ENCODE peak calls at places on chromosomes 1 and 21, in seven cellular contexts. J is A549, E is tibial artery, W is fibroblast of mammary gland, S is NB4, R is heart right ventricle, T is lower lobe of right lung. G is an unnamed sample.

GRCh38 chr1:220685879-220686278 is 4.3 kb upstream of the C1orf115 start:
- DNase-seq in W (no peak), J (peak), E (no peak), S (no peak), R (no peak), T (no peak), G (no peak)

GRCh38 chr1:160767417-160768294 is 28.3 kb upstream of the LY9 start:
- DNase-seq in R (no peak), E (no peak), T (no peak), S (peak), J (no peak), W (no peak), G (no peak)

GRCh38 chr1:236397173-236397759 is 3.2 kb downstream of the EDARADD start:
- DNase-seq in E (no peak), T (no peak), J (no peak), R (no peak), W (no peak), S (no peak), G (no peak)

GRCh38 chr1:160779662-160780397 is 16.1 kb upstream of the LY9 start:
- DNase-seq in W (no peak), R (no peak), T (no peak), S (peak), E (no peak), J (peak), G (no peak)

GRCh38 chr21:40706161-40706560 is 140.8 kb downstream of the DSCAM start:
- DNase-seq in J (no peak), W (no peak), T (no peak), R (no peak), E (no peak), S (no peak), G (no peak)

GRCh38 chr1:195981448-195982139 is 626.6 kb downstream of the KCNT2 start:
- DNase-seq in T (no peak), J (peak), W (peak), R (no peak), E (no peak), S (no peak), G (no peak)

GRCh38 chr21:20970691-20971090 is 27.5 kb upstream of the NCAM2 start:
- DNase-seq in W (no peak), T (no peak), E (no peak), S (no peak), R (no peak), J (no peak), G (no peak)

GRCh38 chr1:221022331-221022730 is 143.1 kb downstream of the HLX start:
- DNase-seq in S (no peak), W (no peak), J (no peak), T (no peak), R (no peak), E (no peak), G (no peak)

GRCh38 chr1:90936061-90936460 is 85.8 kb downstream of the ZNF644 start:
- DNase-seq in W (no peak), T (no peak), R (no peak), E (no peak), S (no peak), J (no peak), G (no peak)

GRCh38 chr1:213315571-213315970 is 264.5 kb downstream of the RPS6KC1 start:
- DNase-seq in T (no peak), S (no peak), J (no peak), E (no peak), R (no peak), W (no peak), G (no peak)

GRCh38 chr1:77036560-77036959 is 169.3 kb downstream of the ST6GALNAC5 start:
- DNase-seq in E (no peak), S (peak), W (peak), T (no peak), R (no peak), J (peak), G (peak)

GRCh38 chr1:161266096-161266679 is 7.6 kb downstream of the PCP4L1 start:
- DNase-seq in J (no peak), T (no peak), W (no peak), E (no peak), R (no peak), S (no peak), G (no peak)

GRCh38 chr21:45267390-45267760 is 20.3 kb downstream of the POFUT2 start:
- DNase-seq in E (peak), R (no peak), T (no peak), W (no peak), S (no peak), J (no peak), G (no peak)

GRCh38 chr21:36255650-36256047 is 64.3 kb upstream of the MORC3 start:
- DNase-seq in W (no peak), S (no peak), E (no peak), T (no peak), J (no peak), R (no peak), G (no peak)

GRCh38 chr1:114154146-114154962 is 685 bp upstream of the SYT6 start:
- DNase-seq in S (no peak), J (no peak), T (peak), W (peak), E (no peak), R (no peak), G (no peak)

GRCh38 chr1:180211156-180211859 is 18.8 kb upstream of the LHX4 start:
- DNase-seq in E (no peak), R (no peak), J (no peak), S (no peak), W (no peak), T (peak), G (no peak)

GRCh38 chr1:205532996-205533728 is 28.7 kb downstream of the CDK18 start:
- DNase-seq in S (no peak), E (no peak), W (no peak), T (peak), R (no peak), J (no peak), G (no peak)

GRCh38 chr21:25561668-25562641 is 45.3 kb downstream of the MRPL39 start:
- DNase-seq in R (peak), W (peak), T (peak), J (peak), E (peak), S (peak), G (no peak)

DNA sequence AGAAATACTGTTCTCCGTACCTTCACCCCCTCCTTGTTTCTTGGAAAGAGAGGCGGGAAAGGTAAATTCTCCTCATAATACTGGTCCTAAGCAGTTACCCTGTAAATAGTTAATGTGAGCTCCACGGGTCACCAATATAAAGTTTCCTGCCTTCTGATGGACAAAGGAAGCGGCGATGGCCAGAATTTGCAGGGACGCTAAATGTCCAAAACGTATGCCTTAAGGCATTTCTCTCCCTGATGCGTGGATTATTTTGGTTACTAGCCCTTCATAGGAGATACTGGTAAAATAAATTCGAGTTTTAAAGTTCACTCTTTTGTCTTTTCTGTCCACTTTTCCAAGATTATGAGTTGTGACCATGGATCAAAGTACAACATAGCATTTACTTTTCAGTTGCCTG is 913 bp upstream of the PTGS2 start:
- DNase-seq in T (no peak), E (no peak), S (no peak), J (peak), R (no peak), W (peak), G (no peak)
- H3K4me3 ChIP-seq in T (peak), E (peak), S (no peak), J (peak), R (peak), W (peak), G (no peak)

GRCh38 chr1:234725177-234726132 is 115.5 kb upstream of the IRF2BP2 start:
- DNase-seq in T (no peak), J (no peak), E (no peak), W (no peak), S (no peak), R (peak), G (peak)
- H3K4me3 ChIP-seq in T (peak), J (no peak), E (no peak), W (no peak), S (no peak), R (peak), G (no peak)

GRCh38 chr1:61207416-61207815 is 125.1 kb downstream of the NFIA start:
- DNase-seq in J (no peak), R (no peak), E (no peak), W (peak), T (no peak), S (no peak), G (no peak)

GRCh38 chr1:61201035-61201434 is 118.7 kb downstream of the NFIA start:
- DNase-seq in T (no peak), W (no peak), J (no peak), E (no peak), R (no peak), S (no peak), G (no peak)

GRCh38 chr1:61204528-61204927 is 122.2 kb downstream of the NFIA start:
- DNase-seq in R (no peak), W (no peak), J (no peak), E (no peak), T (no peak), S (no peak), G (no peak)

GRCh38 chr1:61198554-61198953 is 116.2 kb downstream of the NFIA start:
- DNase-seq in R (no peak), T (no peak), J (no peak), S (no peak), E (no peak), W (no peak), G (no peak)

GRCh38 chr1:61202854-61203603 is 120.7 kb downstream of the NFIA start:
- DNase-seq in S (no peak), W (peak), E (no peak), T (no peak), R (no peak), J (no peak), G (no peak)
- H3K4me3 ChIP-seq in S (no peak), W (peak), E (no peak), T (peak), R (no peak), J (no peak), G (no peak)

GRCh38 chr1:87866416-87866815 is 537.7 kb downstream of the LMO4 start:
- DNase-seq in R (no peak), J (no peak), W (no peak), S (no peak), E (no peak), T (no peak), G (no peak)
- H3K4me3 ChIP-seq in R (no peak), J (no peak), W (no peak), S (no peak), E (no peak), T (no peak), G (no peak)

GRCh38 chr1:6489383-6489765 is 2.1 kb downstream of the PLEKHG5 start:
- DNase-seq in W (no peak), T (no peak), R (no peak), E (no peak), S (no peak), J (no peak), G (no peak)

GRCh38 chr1:6487804-6488484 is 3.5 kb downstream of the PLEKHG5 start:
- DNase-seq in E (no peak), S (no peak), R (no peak), T (no peak), J (no peak), W (no peak), G (no peak)

GRCh38 chr1:6489799-6490180 is 1.7 kb downstream of the PLEKHG5 start:
- DNase-seq in E (peak), T (peak), J (peak), W (peak), R (peak), S (peak), G (peak)

GRCh38 chr1:6490181-6491075 is 1.0 kb downstream of the PLEKHG5 start:
- DNase-seq in R (peak), E (no peak), J (peak), T (peak), W (peak), S (peak), G (peak)

DNA sequence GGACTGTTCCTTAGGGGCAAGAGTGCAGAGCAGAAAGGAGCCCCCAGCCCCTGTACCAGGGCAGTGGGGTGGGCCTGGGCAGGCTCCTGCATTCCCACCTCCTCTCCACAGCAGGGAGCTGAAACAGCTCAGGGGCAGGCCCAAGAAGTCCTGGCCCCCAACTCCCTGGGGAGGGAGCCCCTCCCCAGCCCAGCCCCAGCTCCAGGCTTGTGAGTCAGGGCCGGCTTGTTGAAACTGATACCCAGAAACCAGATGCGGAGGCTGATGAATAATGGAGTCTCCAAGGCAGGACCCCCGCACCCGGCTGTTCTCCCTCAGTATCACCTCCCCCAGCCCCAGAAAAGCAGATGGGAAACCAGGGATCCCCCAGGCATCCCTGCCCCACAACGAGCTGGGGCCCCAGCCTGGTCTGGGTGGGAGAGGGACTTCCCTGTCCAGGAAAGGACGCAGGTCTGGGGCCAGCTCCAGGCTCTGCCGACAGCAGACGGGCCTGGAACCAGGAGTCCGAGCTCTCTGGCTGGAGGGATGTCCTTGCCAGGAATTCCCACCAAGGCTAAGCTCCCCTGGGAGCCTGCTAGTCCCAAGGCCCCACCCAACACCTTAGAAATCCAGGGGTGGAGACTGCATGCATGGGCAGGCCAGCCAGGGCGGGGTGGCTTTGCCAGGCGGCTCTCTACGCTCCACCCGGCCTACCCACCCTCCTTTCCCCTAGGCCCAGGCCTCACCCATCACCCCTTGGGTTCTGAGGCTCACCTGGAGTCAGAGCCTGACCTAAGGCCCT is 2.7 kb downstream of the PLEKHG5 start:
- DNase-seq in R (no peak), S (no peak), W (no peak), J (no peak), E (no peak), T (no peak), G (no peak)
- H3K4me3 ChIP-seq in R (no peak), S (no peak), W (no peak), J (no peak), E (no peak), T (no peak), G (no peak)

GRCh38 chr1:16078925-16079656 is 5.6 kb upstream of the FAM131C start:
- DNase-seq in E (peak), J (peak), R (peak), S (peak), W (peak), T (peak), G (peak)
- H3K4me3 ChIP-seq in E (no peak), J (no peak), R (no peak), S (no peak), W (no peak), T (no peak), G (peak)